ENCODE peak calls at places on chromosomes 12 and 14, in ten cellular contexts. H is gastrocnemius medialis, D is endodermal cell, Z is testis, E is LNCaP clone FGC, S is fibroblast of the aortic adventitia, C is glutamatergic neuron, G is AG04450, V is IMR-90, A is right atrium auricular region. M is an unnamed sample.

GRCh38 chr12:113740699-113741098 is 225.4 kb downstream of the RBM19 start:
- DNase-seq in H (no peak), D (no peak), Z (no peak), E (no peak), S (no peak), C (no peak), G (no peak), V (no peak), A (no peak), M (no peak)

GRCh38 chr12:20128926-20129325 is 239.4 kb upstream of the PDE3A start:
- DNase-seq in H (no peak), D (no peak), Z (no peak), E (no peak), S (peak), C (no peak), G (no peak), V (peak), A (no peak), M (no peak)

GRCh38 chr14:80584638-80585505 is 356.7 kb downstream of the CEP128 start:
- DNase-seq in H (no peak), D (no peak), Z (no peak), E (peak), S (no peak), C (no peak), G (peak), V (peak), A (no peak), M (no peak)

GRCh38 chr12:132386926-132387497 is 57.6 kb upstream of the GALNT9 start:
- DNase-seq in H (no peak), D (no peak), Z (no peak), E (no peak), S (no peak), C (peak), G (no peak), V (no peak), A (no peak), M (peak)

GRCh38 chr14:33884916-33885315 is 66.0 kb downstream of the EGLN3 start:
- DNase-seq in H (no peak), D (no peak), Z (no peak), E (no peak), S (no peak), C (no peak), G (no peak), V (no peak), A (no peak), M (no peak)

GRCh38 chr12:113486722-113487121 is 15.1 kb upstream of the LHX5 start:
- DNase-seq in H (no peak), D (no peak), Z (no peak), E (no peak), S (no peak), C (no peak), G (no peak), V (no peak), A (no peak), M (no peak)

GRCh38 chr14:105495990-105496830 is 5.2 kb downstream of the TEDC1 start:
- DNase-seq in H (no peak), D (peak), Z (no peak), E (no peak), S (no peak), C (peak), G (no peak), V (no peak), A (no peak), M (peak)

GRCh38 chr14:47186491-47186890 is 488.9 kb downstream of the MDGA2 start:
- DNase-seq in H (no peak), D (no peak), Z (no peak), E (no peak), S (no peak), C (no peak), G (no peak), V (no peak), A (no peak), M (no peak)

GRCh38 chr14:20412422-20412821 is 879 bp downstream of the TEP1 start:
- DNase-seq in H (no peak), D (no peak), Z (no peak), E (no peak), S (peak), C (no peak), G (no peak), V (no peak), A (no peak), M (no peak)

GRCh38 chr12:130920711-130921381 is 32.9 kb upstream of the ADGRD1 start:
- DNase-seq in H (peak), D (no peak), Z (peak), E (no peak), S (peak), C (no peak), G (no peak), V (peak), A (peak), M (no peak)

GRCh38 chr12:120536064-120536791 is 2.1 kb downstream of the RNF10 start:
- DNase-seq in H (no peak), D (no peak), Z (no peak), E (no peak), S (no peak), C (no peak), G (no peak), V (no peak), A (no peak), M (no peak)

GRCh38 chr12:109475993-109476806 is 900 bp downstream of the KCTD10 start:
- DNase-seq in H (no peak), D (peak), Z (no peak), E (no peak), S (peak), C (no peak), G (no peak), V (no peak), A (no peak), M (no peak)

GRCh38 chr14:21185506-21185905 is 29.6 kb upstream of the OR5AU1 start:
- DNase-seq in H (no peak), D (no peak), Z (peak), E (no peak), S (no peak), C (no peak), G (no peak), V (no peak), A (no peak), M (no peak)

GRCh38 chr14:21748869-21749303 is 75.3 kb upstream of the OR4E1 start:
- DNase-seq in H (no peak), D (peak), Z (peak), E (peak), S (peak), C (peak), G (no peak), V (peak), A (no peak), M (no peak)

GRCh38 chr12:99455350-99456037 is 192.1 kb upstream of the GARIN6 start:
- DNase-seq in H (no peak), D (peak), Z (no peak), E (no peak), S (peak), C (no peak), G (no peak), V (no peak), A (no peak), M (no peak)

GRCh38 chr12:120399531-120399930 is 30.6 kb upstream of the MSI1 start:
- DNase-seq in H (no peak), D (no peak), Z (no peak), E (no peak), S (peak), C (no peak), G (peak), V (peak), A (no peak), M (no peak)

GRCh38 chr14:103710771-103711392 is 4.4 kb downstream of the XRCC3 start:
- DNase-seq in H (no peak), D (no peak), Z (no peak), E (no peak), S (no peak), C (no peak), G (no peak), V (no peak), A (no peak), M (no peak)

GRCh38 chr14:78425332-78425731 is 255.2 kb downstream of the NRXN3 start:
- DNase-seq in H (no peak), D (no peak), Z (no peak), E (no peak), S (no peak), C (no peak), G (no peak), V (no peak), A (no peak), M (no peak)

GRCh38 chr12:1429980-1430379 is 164.4 kb downstream of the FBXL14 start:
- DNase-seq in H (no peak), D (no peak), Z (no peak), E (no peak), S (peak), C (no peak), G (peak), V (peak), A (no peak), M (no peak)

GRCh38 chr12:46160081-46160980 is 108.5 kb downstream of the SLC38A1 start:
- DNase-seq in H (no peak), D (no peak), Z (peak), E (no peak), S (peak), C (no peak), G (no peak), V (peak), A (no peak), M (no peak)

GRCh38 chr12:102824218-102824835 is 92.7 kb downstream of the PAH start:
- DNase-seq in H (no peak), D (peak), Z (peak), E (no peak), S (no peak), C (peak), G (no peak), V (peak), A (no peak), M (no peak)

GRCh38 chr12:106084048-106084671 is 54.6 kb downstream of the NUAK1 start:
- DNase-seq in H (no peak), D (peak), Z (no peak), E (no peak), S (peak), C (no peak), G (no peak), V (peak), A (no peak), M (no peak)

GRCh38 chr12:86660488-86661171 is 404.4 kb upstream of the MGAT4C start:
- DNase-seq in H (no peak), D (no peak), Z (no peak), E (no peak), S (peak), C (no peak), G (no peak), V (peak), A (no peak), M (no peak)

GRCh38 chr14:41663478-41663845 is 56.8 kb downstream of the LRFN5 start:
- DNase-seq in H (no peak), D (no peak), Z (no peak), E (no peak), S (peak), C (no peak), G (no peak), V (peak), A (no peak), M (no peak)

GRCh38 chr12:131167334-131167733 is 213.6 kb downstream of the ADGRD1 start:
- DNase-seq in H (no peak), D (no peak), Z (peak), E (peak), S (no peak), C (no peak), G (no peak), V (no peak), A (no peak), M (no peak)

GRCh38 chr12:11576104-11576503 is 73.4 kb upstream of the ETV6 start:
- DNase-seq in H (no peak), D (no peak), Z (no peak), E (no peak), S (peak), C (no peak), G (no peak), V (peak), A (no peak), M (peak)

GRCh38 chr12:47507221-47507620 is 198.6 kb downstream of the RPAP3 start:
- DNase-seq in H (no peak), D (no peak), Z (no peak), E (no peak), S (peak), C (no peak), G (no peak), V (peak), A (no peak), M (no peak)

GRCh38 chr14:84351646-84352045 is 1178.3 kb upstream of the FLRT2 start:
- DNase-seq in H (no peak), D (no peak), Z (no peak), E (no peak), S (no peak), C (no peak), G (no peak), V (peak), A (no peak), M (no peak)

GRCh38 chr12:115023279-115023678 is 339.3 kb upstream of the TBX3 start:
- DNase-seq in H (no peak), D (no peak), Z (no peak), E (no peak), S (peak), C (no peak), G (peak), V (peak), A (no peak), M (no peak)

GRCh38 chr14:90538095-90538494 is 141.3 kb downstream of the CALM1 start:
- DNase-seq in H (no peak), D (no peak), Z (no peak), E (no peak), S (no peak), C (no peak), G (no peak), V (no peak), A (no peak), M (no peak)

GRCh38 chr12:52307836-52308806 is 13.1 kb downstream of the KRT83 start:
- DNase-seq in H (peak), D (peak), Z (peak), E (no peak), S (peak), C (peak), G (no peak), V (peak), A (no peak), M (no peak)

GRCh38 chr12:92509156-92509758 is 193.5 kb upstream of the PLEKHG7 start:
- DNase-seq in H (no peak), D (no peak), Z (no peak), E (no peak), S (no peak), C (no peak), G (no peak), V (no peak), A (no peak), M (no peak)

GRCh38 chr12:61870658-61871559 is 389.3 kb upstream of the USP15 start:
- DNase-seq in H (no peak), D (no peak), Z (no peak), E (no peak), S (no peak), C (no peak), G (no peak), V (no peak), A (no peak), M (no peak)

GRCh38 chr12:43057561-43057960 is 468.0 kb upstream of the PRICKLE1 start:
- DNase-seq in H (no peak), D (no peak), Z (no peak), E (no peak), S (no peak), C (no peak), G (no peak), V (peak), A (no peak), M (no peak)

DNA sequence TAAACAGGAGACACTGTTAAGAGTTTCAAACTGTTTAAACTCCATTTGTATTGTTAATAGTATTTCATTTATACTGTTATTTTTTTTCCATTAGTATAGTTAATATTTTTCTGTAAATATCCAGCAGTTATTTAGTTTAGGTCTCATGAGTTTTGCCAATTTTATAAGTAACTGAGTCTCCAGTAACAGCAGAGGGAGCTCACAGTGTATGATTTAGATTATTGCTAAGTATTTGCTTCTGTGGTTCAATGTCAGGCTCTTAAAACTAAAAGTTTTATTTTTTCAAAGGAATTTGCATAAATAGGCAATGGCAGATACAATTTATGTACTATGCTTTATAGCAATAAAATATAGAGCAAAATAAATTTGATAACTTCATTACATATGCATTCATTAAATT is 209.7 kb downstream of the ATXN7L3B start:
- DNase-seq in H (no peak), D (no peak), Z (no peak), E (no peak), S (peak), C (no peak), G (no peak), V (peak), A (no peak), M (no peak)
- TF ChIP-seq CTCF in H (no peak), D (peak), Z (no peak), E (peak), S (peak), C (no peak), G (peak), V (peak), A (no peak), M (no peak)

DNA sequence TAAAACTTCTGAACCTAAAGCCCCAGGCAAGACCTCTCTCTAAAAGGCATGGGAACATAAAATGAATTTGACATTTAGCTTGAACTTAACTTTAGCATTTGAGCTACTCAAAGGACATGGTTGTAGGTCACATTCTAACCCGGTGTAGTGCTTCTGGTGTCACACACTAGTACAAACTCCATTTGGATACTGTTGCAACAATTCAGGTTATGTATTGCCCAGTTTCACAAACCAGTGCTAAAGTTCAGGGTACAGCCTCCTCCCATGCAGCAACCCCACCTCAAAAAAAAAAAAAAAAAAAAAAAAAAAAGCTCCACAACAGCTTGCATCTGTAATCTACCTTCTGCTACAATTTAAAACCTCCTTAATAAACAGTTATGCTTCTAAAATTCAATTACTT is 7.8 kb downstream of the PPTC7 start:
- DNase-seq in H (no peak), D (peak), Z (no peak), E (no peak), S (no peak), C (no peak), G (no peak), V (no peak), A (no peak), M (no peak)
- TF ChIP-seq CTCF in H (no peak), D (no peak), Z (no peak), E (no peak), S (no peak), C (no peak), G (no peak), V (no peak), A (no peak), M (no peak)

DNA sequence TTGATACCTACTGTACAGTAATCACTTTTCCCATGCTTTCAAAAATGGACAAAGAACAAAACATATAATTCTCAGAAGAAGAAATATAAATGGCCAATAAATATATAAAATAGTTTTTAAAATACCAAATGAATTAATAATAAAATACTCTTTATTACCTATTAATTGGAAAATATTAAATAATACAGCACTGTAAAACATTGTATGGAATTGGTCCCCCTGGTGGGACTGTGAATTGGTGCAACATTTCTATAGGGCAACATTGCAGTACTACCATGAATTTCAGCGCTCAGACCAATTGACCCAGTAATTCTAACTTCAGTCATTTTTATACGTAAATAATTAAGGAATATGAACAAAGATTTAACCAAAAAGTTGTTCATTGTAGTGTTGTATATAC is 162.6 kb downstream of the PELI2 start:
- DNase-seq in H (no peak), D (no peak), Z (no peak), E (no peak), S (no peak), C (no peak), G (no peak), V (no peak), A (no peak), M (no peak)
- TF ChIP-seq CTCF in H (no peak), D (peak), Z (no peak), E (peak), S (peak), C (peak), G (peak), V (no peak), A (no peak), M (peak)

GRCh38 chr14:101169267-101169666 is 265.7 kb upstream of the RTL1 start:
- DNase-seq in H (no peak), D (no peak), Z (no peak), E (no peak), S (no peak), C (no peak), G (no peak), V (no peak), A (no peak), M (no peak)
- TF ChIP-seq CTCF in H (no peak), D (no peak), Z (no peak), E (no peak), S (no peak), C (no peak), G (no peak), V (no peak), A (no peak), M (no peak)

GRCh38 chr12:104457746-104458644 is 1.2 kb downstream of the CHST11 start:
- DNase-seq in H (no peak), D (peak), Z (peak), E (no peak), S (peak), C (peak), G (no peak), V (no peak), A (no peak), M (no peak)
- TF ChIP-seq CTCF in H (no peak), D (peak), Z (no peak), E (no peak), S (no peak), C (no peak), G (no peak), V (no peak), A (no peak), M (no peak)

DNA sequence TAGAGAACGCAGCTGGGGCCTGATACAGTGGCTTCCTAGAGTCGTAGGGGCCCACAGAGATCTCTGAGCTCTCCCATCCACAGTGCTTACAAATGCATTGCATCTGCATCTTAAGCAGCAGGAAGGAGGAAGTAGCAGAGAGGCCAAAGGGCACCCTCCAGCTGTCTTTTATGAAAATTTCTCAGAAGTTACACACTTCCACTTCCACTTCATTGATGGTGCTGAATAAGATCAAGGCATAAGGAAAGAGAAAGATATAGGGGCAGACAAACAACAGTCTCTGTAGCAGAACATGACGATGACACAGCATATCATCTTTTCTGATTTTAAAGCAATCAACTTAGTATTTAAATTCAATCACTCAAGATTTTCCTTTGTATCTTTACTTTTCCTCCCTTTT is 51.6 kb upstream of the ABCC9 start:
- DNase-seq in H (no peak), D (no peak), Z (no peak), E (no peak), S (no peak), C (no peak), G (no peak), V (no peak), A (no peak), M (no peak)
- TF ChIP-seq CTCF in H (no peak), D (no peak), Z (no peak), E (no peak), S (no peak), C (no peak), G (no peak), V (no peak), A (no peak), M (no peak)

GRCh38 chr12:117907108-117907689 is 61.6 kb downstream of the KSR2 start:
- DNase-seq in H (no peak), D (no peak), Z (no peak), E (no peak), S (no peak), C (no peak), G (no peak), V (no peak), A (no peak), M (no peak)
- TF ChIP-seq CTCF in H (no peak), D (peak), Z (no peak), E (no peak), S (no peak), C (no peak), G (no peak), V (no peak), A (no peak), M (no peak)

M was measured in CD14-positive monocyte.